ENCODE peak calls at places on chromosome 7, in four cellular contexts. One of them, this sample, is unnamed.

GRCh38 chr7:32591938-32592337 is 96.6 kb downstream of the AVL9 start:
- DNase-seq in GM12878: no peak
- DNase-seq in A549: no peak
- DNase-seq in HepG2: no peak
- DNase-seq in this sample: no peak

GRCh38 chr7:149753370-149754233 is 19.8 kb downstream of the ZNF467 start:
- DNase-seq in GM12878: no peak
- DNase-seq in A549: peak
- DNase-seq in HepG2: peak
- DNase-seq in this sample: peak

GRCh38 chr7:105806592-105807266 is 69.7 kb downstream of the ATXN7L1 start:
- DNase-seq in GM12878: peak
- DNase-seq in A549: peak
- DNase-seq in HepG2: no peak
- DNase-seq in this sample: no peak

GRCh38 chr7:17946591-17946990 is 6.3 kb upstream of the SNX13 start:
- DNase-seq in GM12878: no peak
- DNase-seq in A549: no peak
- DNase-seq in HepG2: no peak
- DNase-seq in this sample: no peak

GRCh38 chr7:91050677-91051076 is 213.6 kb upstream of the FZD1 start:
- DNase-seq in GM12878: no peak
- DNase-seq in A549: no peak
- DNase-seq in HepG2: no peak
- DNase-seq in this sample: no peak

GRCh38 chr7:17559388-17559787 is 260.9 kb downstream of the AHR start:
- DNase-seq in GM12878: no peak
- DNase-seq in A549: peak
- DNase-seq in HepG2: no peak
- DNase-seq in this sample: no peak

GRCh38 chr7:6442114-6442513 is 5.6 kb downstream of the DAGLB start:
- DNase-seq in GM12878: no peak
- DNase-seq in A549: no peak
- DNase-seq in HepG2: no peak
- DNase-seq in this sample: no peak

GRCh38 chr7:70588151-70588550 is 543.8 kb upstream of the GALNT17 start:
- DNase-seq in GM12878: no peak
- DNase-seq in A549: no peak
- DNase-seq in HepG2: no peak
- DNase-seq in this sample: no peak

GRCh38 chr7:2263176-2263575 is 21.1 kb downstream of the NUDT1 start:
- DNase-seq in GM12878: no peak
- DNase-seq in A549: no peak
- DNase-seq in HepG2: no peak
- DNase-seq in this sample: no peak

GRCh38 chr7:121385800-121386179 is 10.3 kb downstream of the FAM3C start:
- DNase-seq in GM12878: peak
- DNase-seq in A549: no peak
- DNase-seq in HepG2: no peak
- DNase-seq in this sample: no peak

GRCh38 chr7:24290004-24290641 is 6.1 kb downstream of the NPY start:
- DNase-seq in GM12878: peak
- DNase-seq in A549: peak
- DNase-seq in HepG2: peak
- DNase-seq in this sample: peak

GRCh38 chr7:25596443-25596842 is 368.2 kb upstream of the NPVF start:
- DNase-seq in GM12878: no peak
- DNase-seq in A549: no peak
- DNase-seq in HepG2: no peak
- DNase-seq in this sample: no peak

GRCh38 chr7:135186841-135187253 is 16.3 kb upstream of the CYREN start:
- DNase-seq in GM12878: no peak
- DNase-seq in A549: no peak
- DNase-seq in HepG2: no peak
- DNase-seq in this sample: no peak

GRCh38 chr7:30226593-30227268 is 57.7 kb upstream of the ZNRF2 start:
- DNase-seq in GM12878: no peak
- DNase-seq in A549: peak
- DNase-seq in HepG2: peak
- DNase-seq in this sample: no peak

GRCh38 chr7:92412745-92413144 is 34.5 kb upstream of the GATAD1 start:
- DNase-seq in GM12878: no peak
- DNase-seq in A549: no peak
- DNase-seq in HepG2: no peak
- DNase-seq in this sample: no peak

GRCh38 chr7:133235212-133235883 is 17.5 kb upstream of the EXOC4 start:
- DNase-seq in GM12878: no peak
- DNase-seq in A549: no peak
- DNase-seq in HepG2: no peak
- DNase-seq in this sample: no peak

GRCh38 chr7:69599211-69599878 is 1.1 kb downstream of the AUTS2 start:
- DNase-seq in GM12878: no peak
- DNase-seq in A549: peak
- DNase-seq in HepG2: no peak
- DNase-seq in this sample: no peak

GRCh38 chr7:151299940-151300665 is 41.5 kb upstream of the NUB1 start:
- DNase-seq in GM12878: no peak
- DNase-seq in A549: no peak
- DNase-seq in HepG2: no peak
- DNase-seq in this sample: no peak

GRCh38 chr7:158010956-158011698 is 576.5 kb downstream of the PTPRN2 start:
- DNase-seq in GM12878: no peak
- DNase-seq in A549: no peak
- DNase-seq in HepG2: no peak
- DNase-seq in this sample: no peak
- TF ChIP-seq POLR2AphosphoS2 in GM12878: no peak
- TF ChIP-seq POLR2AphosphoS2 in A549: no peak
- TF ChIP-seq POLR2AphosphoS2 in HepG2: no peak
- TF ChIP-seq POLR2AphosphoS2 in this sample: no peak

GRCh38 chr7:35818513-35818912 is 17.7 kb downstream of the SEPTIN7 start:
- DNase-seq in GM12878: no peak
- DNase-seq in A549: no peak
- DNase-seq in HepG2: no peak
- DNase-seq in this sample: no peak
- TF ChIP-seq POLR2AphosphoS2 in GM12878: no peak
- TF ChIP-seq POLR2AphosphoS2 in A549: no peak
- TF ChIP-seq POLR2AphosphoS2 in HepG2: no peak
- TF ChIP-seq POLR2AphosphoS2 in this sample: no peak

DNA sequence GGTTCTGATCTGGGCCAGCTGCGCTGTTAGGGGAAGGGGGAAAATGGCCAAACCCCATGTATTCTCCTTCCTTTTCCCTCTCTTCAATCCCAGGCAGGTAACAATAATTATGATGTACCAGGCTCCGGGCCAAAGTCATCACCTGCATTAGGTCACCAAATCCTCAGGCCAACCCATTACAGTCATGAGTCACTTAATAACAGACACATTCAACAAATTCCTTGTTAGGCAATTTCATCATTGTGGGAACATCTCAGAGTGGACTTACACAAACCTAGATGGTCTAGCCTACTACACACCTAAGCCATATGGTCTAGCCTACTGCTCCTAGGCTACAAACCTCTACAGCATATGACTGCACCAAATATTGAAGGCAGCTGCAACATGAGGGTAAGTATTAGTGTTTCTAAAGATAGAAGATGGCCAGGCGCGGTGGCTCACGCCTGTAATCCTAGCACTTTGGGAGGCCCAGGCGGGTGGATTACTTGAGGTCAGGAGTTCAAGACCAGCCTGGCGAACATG is 2.2 kb upstream of the HSPB1 start:
- DNase-seq in GM12878: no peak
- DNase-seq in A549: peak
- DNase-seq in HepG2: peak
- DNase-seq in this sample: no peak
- TF ChIP-seq POLR2AphosphoS2 in GM12878: no peak
- TF ChIP-seq POLR2AphosphoS2 in A549: no peak
- TF ChIP-seq POLR2AphosphoS2 in HepG2: no peak
- TF ChIP-seq POLR2AphosphoS2 in this sample: no peak

GRCh38 chr7:36303202-36304098 is 86.2 kb upstream of the ANLN start:
- DNase-seq in GM12878: no peak
- DNase-seq in A549: peak
- DNase-seq in HepG2: peak
- DNase-seq in this sample: no peak

GRCh38 chr7:36305226-36305625 is 84.4 kb upstream of the ANLN start:
- DNase-seq in GM12878: no peak
- DNase-seq in A549: no peak
- DNase-seq in HepG2: no peak
- DNase-seq in this sample: no peak

GRCh38 chr7:36306722-36307121 is 82.9 kb upstream of the ANLN start:
- DNase-seq in GM12878: no peak
- DNase-seq in A549: no peak
- DNase-seq in HepG2: no peak
- DNase-seq in this sample: no peak

GRCh38 chr7:36304099-36304425 is 85.6 kb upstream of the ANLN start:
- DNase-seq in GM12878: no peak
- DNase-seq in A549: no peak
- DNase-seq in HepG2: no peak
- DNase-seq in this sample: no peak

GRCh38 chr7:36305648-36306047 is 84.0 kb upstream of the ANLN start:
- DNase-seq in GM12878: no peak
- DNase-seq in A549: no peak
- DNase-seq in HepG2: no peak
- DNase-seq in this sample: no peak
- TF ChIP-seq POLR2AphosphoS2 in GM12878: no peak
- TF ChIP-seq POLR2AphosphoS2 in A549: no peak
- TF ChIP-seq POLR2AphosphoS2 in HepG2: no peak
- TF ChIP-seq POLR2AphosphoS2 in this sample: no peak

This sample was measured in K562.